ENCODE peak calls at places on chromosomes 11 and 22, in nine cellular contexts. One of them, this sample, is unnamed.

GRCh38 chr11:94794287-94795168 is 26.4 kb downstream of the AMOTL1 start:
- DNase-seq in caudate nucleus: no peak
- DNase-seq in lower lobe of right lung: peak
- DNase-seq in activated CD4-positive, alpha-beta T cell treated with anti-CD3 and anti-CD28 coated beads for 36 hours: no peak
- DNase-seq in NCI-H510A treated with DMSO at 0.1 percent for 48 hours: no peak
- DNase-seq in osteocyte: no peak
- DNase-seq in lung: peak
- DNase-seq in amniotic stem cell: peak
- DNase-seq in MV-4-11: peak
- DNase-seq in this sample: no peak

GRCh38 chr11:32053151-32053550 is 37.7 kb upstream of the RCN1 start:
- DNase-seq in caudate nucleus: no peak
- DNase-seq in lower lobe of right lung: no peak
- DNase-seq in activated CD4-positive, alpha-beta T cell treated with anti-CD3 and anti-CD28 coated beads for 36 hours: no peak
- DNase-seq in NCI-H510A treated with DMSO at 0.1 percent for 48 hours: no peak
- DNase-seq in osteocyte: no peak
- DNase-seq in lung: no peak
- DNase-seq in amniotic stem cell: no peak
- DNase-seq in MV-4-11: no peak
- DNase-seq in this sample: no peak

GRCh38 chr22:35643991-35644390 is 4.3 kb upstream of the APOL6 start:
- DNase-seq in caudate nucleus: no peak
- DNase-seq in lower lobe of right lung: no peak
- DNase-seq in activated CD4-positive, alpha-beta T cell treated with anti-CD3 and anti-CD28 coated beads for 36 hours: no peak
- DNase-seq in NCI-H510A treated with DMSO at 0.1 percent for 48 hours: no peak
- DNase-seq in osteocyte: peak
- DNase-seq in lung: no peak
- DNase-seq in amniotic stem cell: no peak
- DNase-seq in MV-4-11: no peak
- DNase-seq in this sample: no peak

GRCh38 chr11:133993107-133993506 is 36.3 kb upstream of the IGSF9B start:
- DNase-seq in caudate nucleus: no peak
- DNase-seq in lower lobe of right lung: no peak
- DNase-seq in activated CD4-positive, alpha-beta T cell treated with anti-CD3 and anti-CD28 coated beads for 36 hours: no peak
- DNase-seq in NCI-H510A treated with DMSO at 0.1 percent for 48 hours: peak
- DNase-seq in osteocyte: no peak
- DNase-seq in lung: no peak
- DNase-seq in amniotic stem cell: no peak
- DNase-seq in MV-4-11: no peak
- DNase-seq in this sample: no peak

GRCh38 chr11:120334894-120335462 is 1.2 kb upstream of the ARHGEF12 start:
- DNase-seq in caudate nucleus: peak
- DNase-seq in lower lobe of right lung: no peak
- DNase-seq in activated CD4-positive, alpha-beta T cell treated with anti-CD3 and anti-CD28 coated beads for 36 hours: peak
- DNase-seq in NCI-H510A treated with DMSO at 0.1 percent for 48 hours: peak
- DNase-seq in osteocyte: no peak
- DNase-seq in lung: peak
- DNase-seq in amniotic stem cell: peak
- DNase-seq in MV-4-11: peak
- DNase-seq in this sample: peak

GRCh38 chr11:10373340-10373739 is 68.5 kb downstream of the ADM start:
- DNase-seq in caudate nucleus: no peak
- DNase-seq in lower lobe of right lung: no peak
- DNase-seq in activated CD4-positive, alpha-beta T cell treated with anti-CD3 and anti-CD28 coated beads for 36 hours: no peak
- DNase-seq in NCI-H510A treated with DMSO at 0.1 percent for 48 hours: peak
- DNase-seq in osteocyte: no peak
- DNase-seq in lung: no peak
- DNase-seq in amniotic stem cell: no peak
- DNase-seq in MV-4-11: no peak
- DNase-seq in this sample: no peak

GRCh38 chr11:839875-840617 is 2.3 kb downstream of the POLR2L start:
- DNase-seq in caudate nucleus: no peak
- DNase-seq in lower lobe of right lung: no peak
- DNase-seq in activated CD4-positive, alpha-beta T cell treated with anti-CD3 and anti-CD28 coated beads for 36 hours: peak
- DNase-seq in NCI-H510A treated with DMSO at 0.1 percent for 48 hours: no peak
- DNase-seq in osteocyte: no peak
- DNase-seq in lung: no peak
- DNase-seq in amniotic stem cell: no peak
- DNase-seq in MV-4-11: no peak
- DNase-seq in this sample: no peak

GRCh38 chr11:45578286-45578685 is 87.1 kb downstream of the CHST1 start:
- DNase-seq in caudate nucleus: no peak
- DNase-seq in lower lobe of right lung: no peak
- DNase-seq in activated CD4-positive, alpha-beta T cell treated with anti-CD3 and anti-CD28 coated beads for 36 hours: no peak
- DNase-seq in NCI-H510A treated with DMSO at 0.1 percent for 48 hours: no peak
- DNase-seq in osteocyte: no peak
- DNase-seq in lung: no peak
- DNase-seq in amniotic stem cell: no peak
- DNase-seq in MV-4-11: no peak
- DNase-seq in this sample: no peak

GRCh38 chr11:852762-853161 is 10.1 kb downstream of the TSPAN4 start:
- DNase-seq in caudate nucleus: no peak
- DNase-seq in lower lobe of right lung: no peak
- DNase-seq in activated CD4-positive, alpha-beta T cell treated with anti-CD3 and anti-CD28 coated beads for 36 hours: no peak
- DNase-seq in NCI-H510A treated with DMSO at 0.1 percent for 48 hours: no peak
- DNase-seq in osteocyte: no peak
- DNase-seq in lung: no peak
- DNase-seq in amniotic stem cell: no peak
- DNase-seq in MV-4-11: no peak
- DNase-seq in this sample: no peak

GRCh38 chr11:35236667-35237003 is 97.7 kb downstream of the CD44 start:
- DNase-seq in caudate nucleus: no peak
- DNase-seq in lower lobe of right lung: no peak
- DNase-seq in activated CD4-positive, alpha-beta T cell treated with anti-CD3 and anti-CD28 coated beads for 36 hours: no peak
- DNase-seq in NCI-H510A treated with DMSO at 0.1 percent for 48 hours: no peak
- DNase-seq in osteocyte: no peak
- DNase-seq in lung: no peak
- DNase-seq in amniotic stem cell: no peak
- DNase-seq in MV-4-11: peak
- DNase-seq in this sample: no peak

GRCh38 chr22:40051322-40051721 is 56.6 kb downstream of the FAM83F start:
- DNase-seq in caudate nucleus: no peak
- DNase-seq in lower lobe of right lung: no peak
- DNase-seq in activated CD4-positive, alpha-beta T cell treated with anti-CD3 and anti-CD28 coated beads for 36 hours: no peak
- DNase-seq in NCI-H510A treated with DMSO at 0.1 percent for 48 hours: no peak
- DNase-seq in osteocyte: no peak
- DNase-seq in lung: no peak
- DNase-seq in amniotic stem cell: no peak
- DNase-seq in MV-4-11: no peak
- DNase-seq in this sample: no peak

GRCh38 chr11:12631651-12632050 is 42.6 kb upstream of the TEAD1 start:
- DNase-seq in caudate nucleus: no peak
- DNase-seq in lower lobe of right lung: no peak
- DNase-seq in activated CD4-positive, alpha-beta T cell treated with anti-CD3 and anti-CD28 coated beads for 36 hours: no peak
- DNase-seq in NCI-H510A treated with DMSO at 0.1 percent for 48 hours: no peak
- DNase-seq in osteocyte: no peak
- DNase-seq in lung: no peak
- DNase-seq in amniotic stem cell: no peak
- DNase-seq in MV-4-11: no peak
- DNase-seq in this sample: no peak

GRCh38 chr22:19152942-19153883 is 3.1 kb upstream of the GSC2 start:
- DNase-seq in caudate nucleus: no peak
- DNase-seq in lower lobe of right lung: no peak
- DNase-seq in activated CD4-positive, alpha-beta T cell treated with anti-CD3 and anti-CD28 coated beads for 36 hours: no peak
- DNase-seq in NCI-H510A treated with DMSO at 0.1 percent for 48 hours: no peak
- DNase-seq in osteocyte: no peak
- DNase-seq in lung: no peak
- DNase-seq in amniotic stem cell: no peak
- DNase-seq in MV-4-11: no peak
- DNase-seq in this sample: no peak

GRCh38 chr11:27816200-27816599 is 115.9 kb upstream of the BDNF start:
- DNase-seq in caudate nucleus: no peak
- DNase-seq in lower lobe of right lung: no peak
- DNase-seq in activated CD4-positive, alpha-beta T cell treated with anti-CD3 and anti-CD28 coated beads for 36 hours: no peak
- DNase-seq in NCI-H510A treated with DMSO at 0.1 percent for 48 hours: no peak
- DNase-seq in osteocyte: no peak
- DNase-seq in lung: no peak
- DNase-seq in amniotic stem cell: no peak
- DNase-seq in MV-4-11: no peak
- DNase-seq in this sample: no peak

GRCh38 chr11:104067534-104067933 is 31.1 kb downstream of the DDI1 start:
- DNase-seq in caudate nucleus: no peak
- DNase-seq in lower lobe of right lung: no peak
- DNase-seq in activated CD4-positive, alpha-beta T cell treated with anti-CD3 and anti-CD28 coated beads for 36 hours: no peak
- DNase-seq in NCI-H510A treated with DMSO at 0.1 percent for 48 hours: no peak
- DNase-seq in osteocyte: no peak
- DNase-seq in lung: no peak
- DNase-seq in amniotic stem cell: no peak
- DNase-seq in MV-4-11: no peak
- DNase-seq in this sample: no peak

GRCh38 chr22:23503142-23503541 is 76.9 kb downstream of the IGLL1 start:
- DNase-seq in caudate nucleus: no peak
- DNase-seq in lower lobe of right lung: peak
- DNase-seq in activated CD4-positive, alpha-beta T cell treated with anti-CD3 and anti-CD28 coated beads for 36 hours: no peak
- DNase-seq in NCI-H510A treated with DMSO at 0.1 percent for 48 hours: no peak
- DNase-seq in osteocyte: no peak
- DNase-seq in lung: no peak
- DNase-seq in amniotic stem cell: no peak
- DNase-seq in MV-4-11: no peak
- DNase-seq in this sample: no peak

GRCh38 chr11:109851780-109852390 is 241.3 kb upstream of the ZC3H12C start:
- DNase-seq in caudate nucleus: no peak
- DNase-seq in lower lobe of right lung: no peak
- DNase-seq in activated CD4-positive, alpha-beta T cell treated with anti-CD3 and anti-CD28 coated beads for 36 hours: no peak
- DNase-seq in NCI-H510A treated with DMSO at 0.1 percent for 48 hours: no peak
- DNase-seq in osteocyte: no peak
- DNase-seq in lung: no peak
- DNase-seq in amniotic stem cell: no peak
- DNase-seq in MV-4-11: no peak
- DNase-seq in this sample: no peak

GRCh38 chr11:128323381-128323780 is 264.0 kb downstream of the ETS1 start:
- DNase-seq in caudate nucleus: no peak
- DNase-seq in lower lobe of right lung: no peak
- DNase-seq in activated CD4-positive, alpha-beta T cell treated with anti-CD3 and anti-CD28 coated beads for 36 hours: peak
- DNase-seq in NCI-H510A treated with DMSO at 0.1 percent for 48 hours: no peak
- DNase-seq in osteocyte: no peak
- DNase-seq in lung: no peak
- DNase-seq in amniotic stem cell: no peak
- DNase-seq in MV-4-11: no peak
- DNase-seq in this sample: peak

GRCh38 chr22:37496651-37497599 is 10.7 kb upstream of the MFNG start:
- DNase-seq in caudate nucleus: no peak
- DNase-seq in lower lobe of right lung: no peak
- DNase-seq in activated CD4-positive, alpha-beta T cell treated with anti-CD3 and anti-CD28 coated beads for 36 hours: no peak
- DNase-seq in NCI-H510A treated with DMSO at 0.1 percent for 48 hours: no peak
- DNase-seq in osteocyte: no peak
- DNase-seq in lung: no peak
- DNase-seq in amniotic stem cell: peak
- DNase-seq in MV-4-11: no peak
- DNase-seq in this sample: no peak

GRCh38 chr11:68997124-68997994 is 15.7 kb downstream of the MRGPRF start:
- DNase-seq in caudate nucleus: no peak
- DNase-seq in lower lobe of right lung: peak
- DNase-seq in activated CD4-positive, alpha-beta T cell treated with anti-CD3 and anti-CD28 coated beads for 36 hours: no peak
- DNase-seq in NCI-H510A treated with DMSO at 0.1 percent for 48 hours: no peak
- DNase-seq in osteocyte: no peak
- DNase-seq in lung: no peak
- DNase-seq in amniotic stem cell: no peak
- DNase-seq in MV-4-11: no peak
- DNase-seq in this sample: no peak

GRCh38 chr11:123314972-123315371 is 115.1 kb upstream of the GRAMD1B start:
- DNase-seq in caudate nucleus: peak
- DNase-seq in lower lobe of right lung: no peak
- DNase-seq in activated CD4-positive, alpha-beta T cell treated with anti-CD3 and anti-CD28 coated beads for 36 hours: no peak
- DNase-seq in NCI-H510A treated with DMSO at 0.1 percent for 48 hours: no peak
- DNase-seq in osteocyte: peak
- DNase-seq in lung: no peak
- DNase-seq in amniotic stem cell: no peak
- DNase-seq in MV-4-11: no peak
- DNase-seq in this sample: no peak

GRCh38 chr11:92071660-92072059 is 153.0 kb upstream of the FAT3 start:
- DNase-seq in caudate nucleus: no peak
- DNase-seq in lower lobe of right lung: no peak
- DNase-seq in activated CD4-positive, alpha-beta T cell treated with anti-CD3 and anti-CD28 coated beads for 36 hours: no peak
- DNase-seq in NCI-H510A treated with DMSO at 0.1 percent for 48 hours: no peak
- DNase-seq in osteocyte: no peak
- DNase-seq in lung: no peak
- DNase-seq in amniotic stem cell: no peak
- DNase-seq in MV-4-11: no peak
- DNase-seq in this sample: no peak

GRCh38 chr22:46764140-46764680 is 1.8 kb downstream of the TBC1D22A start:
- DNase-seq in caudate nucleus: no peak
- DNase-seq in lower lobe of right lung: no peak
- DNase-seq in activated CD4-positive, alpha-beta T cell treated with anti-CD3 and anti-CD28 coated beads for 36 hours: no peak
- DNase-seq in NCI-H510A treated with DMSO at 0.1 percent for 48 hours: no peak
- DNase-seq in osteocyte: no peak
- DNase-seq in lung: no peak
- DNase-seq in amniotic stem cell: no peak
- DNase-seq in MV-4-11: peak
- DNase-seq in this sample: no peak

This sample was measured in central memory CD4-positive, alpha-beta T cell.